ENCODE peak calls at places on chromosomes 3 and 15, in four cellular contexts. One of them, this sample, is unnamed.

GRCh38 chr3:128551872-128552271 is 58.9 kb upstream of the GATA2 start:
- DNase-seq in pancreas: no peak
- DNase-seq in MM.1S: no peak
- DNase-seq in GM06990: no peak
- DNase-seq in this sample: no peak

GRCh38 chr15:93968773-93969172 is 262.6 kb upstream of the MCTP2 start:
- DNase-seq in MM.1S: no peak
- DNase-seq in GM06990: no peak
- DNase-seq in pancreas: no peak
- DNase-seq in this sample: no peak

GRCh38 chr15:73851679-73852078 is 21.7 kb upstream of the TBC1D21 start:
- DNase-seq in MM.1S: peak
- DNase-seq in pancreas: no peak
- DNase-seq in GM06990: no peak
- DNase-seq in this sample: peak

GRCh38 chr3:176919836-176920760 is 277.2 kb downstream of the TBL1XR1 start:
- DNase-seq in MM.1S: no peak
- DNase-seq in pancreas: peak
- DNase-seq in GM06990: no peak
- DNase-seq in this sample: no peak

GRCh38 chr15:71571641-71572040 is 238.7 kb upstream of the NR2E3 start:
- DNase-seq in MM.1S: no peak
- DNase-seq in pancreas: no peak
- DNase-seq in GM06990: no peak
- DNase-seq in this sample: no peak

GRCh38 chr3:66224220-66224619 is 3.4 kb downstream of the SLC25A26 start:
- DNase-seq in MM.1S: no peak
- DNase-seq in GM06990: no peak
- DNase-seq in pancreas: no peak
- DNase-seq in this sample: no peak

GRCh38 chr3:126692858-126693257 is 11.2 kb upstream of the CHCHD6 start:
- DNase-seq in GM06990: no peak
- DNase-seq in MM.1S: no peak
- DNase-seq in pancreas: no peak
- DNase-seq in this sample: no peak

GRCh38 chr3:10292505-10293419 is at the start of gene GHRL:
- DNase-seq in pancreas: peak
- DNase-seq in MM.1S: no peak
- DNase-seq in GM06990: peak
- DNase-seq in this sample: peak

GRCh38 chr15:101172421-101173097 is 79.3 kb downstream of the CHSY1 start:
- DNase-seq in GM06990: no peak
- DNase-seq in pancreas: no peak
- DNase-seq in MM.1S: no peak
- DNase-seq in this sample: no peak

GRCh38 chr15:101675015-101675414 is 22.8 kb upstream of the TM2D3 start:
- DNase-seq in GM06990: no peak
- DNase-seq in pancreas: no peak
- DNase-seq in MM.1S: no peak
- DNase-seq in this sample: no peak

GRCh38 chr3:16290007-16290826 is 25.2 kb downstream of the OXNAD1 start:
- DNase-seq in pancreas: peak
- DNase-seq in GM06990: no peak
- DNase-seq in MM.1S: peak
- DNase-seq in this sample: peak

GRCh38 chr3:30161370-30161769 is 445.0 kb upstream of the TGFBR2 start:
- DNase-seq in GM06990: no peak
- DNase-seq in pancreas: no peak
- DNase-seq in MM.1S: no peak
- DNase-seq in this sample: no peak

GRCh38 chr3:114709102-114709501 is 415.3 kb downstream of the TIGIT start:
- DNase-seq in GM06990: no peak
- DNase-seq in MM.1S: no peak
- DNase-seq in pancreas: no peak
- DNase-seq in this sample: peak

GRCh38 chr15:51244366-51244977 is 93.9 kb downstream of the CYP19A1 start:
- DNase-seq in pancreas: no peak
- DNase-seq in MM.1S: peak
- DNase-seq in GM06990: peak
- DNase-seq in this sample: peak

GRCh38 chr15:50137330-50137761 is 18.3 kb upstream of the ATP8B4 start:
- DNase-seq in pancreas: no peak
- DNase-seq in GM06990: no peak
- DNase-seq in MM.1S: no peak
- DNase-seq in this sample: no peak

GRCh38 chr15:94174399-94174802 is 57.0 kb upstream of the MCTP2 start:
- DNase-seq in MM.1S: no peak
- DNase-seq in pancreas: no peak
- DNase-seq in GM06990: peak
- DNase-seq in this sample: peak

GRCh38 chr15:46111730-46112129 is 476.9 kb downstream of the SQOR start:
- DNase-seq in pancreas: no peak
- DNase-seq in GM06990: no peak
- DNase-seq in MM.1S: no peak
- DNase-seq in this sample: no peak

GRCh38 chr15:49187537-49188245 is 17.6 kb downstream of the GALK2 start:
- DNase-seq in GM06990: no peak
- DNase-seq in MM.1S: no peak
- DNase-seq in pancreas: peak
- DNase-seq in this sample: no peak

GRCh38 chr15:36323607-36324006 is 255.8 kb upstream of the CDIN1 start:
- DNase-seq in MM.1S: no peak
- DNase-seq in GM06990: no peak
- DNase-seq in pancreas: no peak
- DNase-seq in this sample: no peak

DNA sequence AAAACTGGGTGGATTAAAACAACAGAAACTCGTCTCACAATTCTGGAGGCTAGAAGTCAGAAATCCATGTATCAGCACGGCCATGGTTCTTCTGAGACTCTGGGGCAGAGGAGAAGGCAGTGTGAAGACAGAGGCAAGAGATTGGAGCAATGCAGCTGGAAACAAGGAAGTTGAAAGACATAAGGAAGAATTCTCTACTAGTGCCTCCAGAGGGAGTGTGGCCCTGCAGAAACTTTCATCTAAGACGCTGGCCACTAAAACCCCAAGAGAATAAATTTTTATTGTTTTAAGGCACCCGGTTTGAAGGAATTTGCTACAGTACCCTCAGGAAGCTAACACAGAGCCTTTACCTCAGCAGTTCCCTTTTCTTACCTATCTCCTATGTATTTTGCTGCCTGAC is 1012.2 kb upstream of the CADM2 start:
- DNase-seq in pancreas: no peak
- DNase-seq in MM.1S: no peak
- DNase-seq in GM06990: no peak
- DNase-seq in this sample: no peak
- TF ChIP-seq CTCF in pancreas: no peak
- TF ChIP-seq CTCF in MM.1S: no peak
- TF ChIP-seq CTCF in GM06990: no peak
- TF ChIP-seq CTCF in this sample: no peak

DNA sequence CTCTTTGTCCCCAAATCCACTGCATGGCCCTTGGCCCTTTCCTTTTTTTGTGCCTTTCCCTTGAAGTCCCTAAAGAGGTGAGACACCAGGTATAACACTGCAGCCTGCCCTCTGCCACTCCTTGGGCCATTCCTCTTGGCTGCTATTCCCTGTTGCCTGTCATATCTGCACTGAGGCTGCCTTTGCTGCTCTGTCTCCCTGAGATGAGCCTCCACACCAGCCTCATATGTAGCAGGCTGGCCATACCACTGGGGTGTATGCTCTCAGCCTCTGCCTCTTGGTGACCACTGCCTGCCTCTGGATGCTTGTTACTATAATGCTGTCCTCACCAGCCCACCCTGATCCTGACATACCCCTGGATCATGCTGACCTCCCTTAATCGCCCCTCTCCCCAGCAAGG is 252.0 kb downstream of the CLSTN2 start:
- DNase-seq in GM06990: no peak
- DNase-seq in MM.1S: no peak
- DNase-seq in pancreas: no peak
- DNase-seq in this sample: no peak
- TF ChIP-seq CTCF in GM06990: no peak
- TF ChIP-seq CTCF in MM.1S: no peak
- TF ChIP-seq CTCF in pancreas: no peak
- TF ChIP-seq CTCF in this sample: no peak

GRCh38 chr15:57865294-57865693 is 158.8 kb downstream of the POLR2M start:
- DNase-seq in pancreas: no peak
- DNase-seq in GM06990: no peak
- DNase-seq in MM.1S: no peak
- DNase-seq in this sample: peak
- TF ChIP-seq CTCF in pancreas: no peak
- TF ChIP-seq CTCF in GM06990: peak
- TF ChIP-seq CTCF in MM.1S: peak
- TF ChIP-seq CTCF in this sample: peak

GRCh38 chr3:61057491-61057890 is 193.8 kb downstream of the FHIT start:
- DNase-seq in GM06990: no peak
- DNase-seq in pancreas: no peak
- DNase-seq in MM.1S: no peak
- DNase-seq in this sample: no peak

GRCh38 chr3:61053781-61054496 is 197.3 kb downstream of the FHIT start:
- DNase-seq in pancreas: peak
- DNase-seq in MM.1S: no peak
- DNase-seq in GM06990: no peak
- DNase-seq in this sample: no peak

DNA sequence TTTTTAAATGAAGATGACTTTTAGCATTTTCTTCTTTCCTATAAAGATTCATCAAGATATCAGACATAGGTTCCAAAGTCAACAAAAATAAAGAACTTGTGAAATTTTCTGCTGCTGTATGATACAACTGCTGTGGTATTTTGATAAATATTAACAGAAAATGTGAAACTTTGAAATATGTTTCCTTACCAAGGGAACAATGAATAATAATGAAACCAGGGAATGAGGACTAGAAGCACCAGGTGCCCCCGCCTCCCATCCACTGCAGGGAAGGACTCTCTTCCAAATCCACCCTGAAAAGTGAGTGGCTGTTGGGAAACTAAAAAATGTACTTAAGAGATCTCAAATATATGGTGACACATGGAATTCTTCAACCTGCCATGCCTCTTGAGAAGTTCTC is 198.4 kb downstream of the FHIT start:
- DNase-seq in GM06990: no peak
- DNase-seq in pancreas: no peak
- DNase-seq in MM.1S: no peak
- DNase-seq in this sample: no peak
- TF ChIP-seq CTCF in GM06990: no peak
- TF ChIP-seq CTCF in pancreas: no peak
- TF ChIP-seq CTCF in MM.1S: no peak
- TF ChIP-seq CTCF in this sample: no peak

GRCh38 chr15:52262364-52262763 is 33.2 kb downstream of the MYO5C start:
- DNase-seq in pancreas: no peak
- DNase-seq in MM.1S: no peak
- DNase-seq in GM06990: peak
- DNase-seq in this sample: no peak

GRCh38 chr15:52259503-52259902 is 36.1 kb downstream of the MYO5C start:
- DNase-seq in pancreas: no peak
- DNase-seq in MM.1S: no peak
- DNase-seq in GM06990: no peak
- DNase-seq in this sample: no peak

GRCh38 chr15:52263563-52263962 is 32.0 kb downstream of the MYO5C start:
- DNase-seq in GM06990: no peak
- DNase-seq in pancreas: no peak
- DNase-seq in MM.1S: no peak
- DNase-seq in this sample: no peak

GRCh38 chr15:52261026-52261425 is 34.6 kb downstream of the MYO5C start:
- DNase-seq in MM.1S: no peak
- DNase-seq in GM06990: no peak
- DNase-seq in pancreas: no peak
- DNase-seq in this sample: no peak

DNA sequence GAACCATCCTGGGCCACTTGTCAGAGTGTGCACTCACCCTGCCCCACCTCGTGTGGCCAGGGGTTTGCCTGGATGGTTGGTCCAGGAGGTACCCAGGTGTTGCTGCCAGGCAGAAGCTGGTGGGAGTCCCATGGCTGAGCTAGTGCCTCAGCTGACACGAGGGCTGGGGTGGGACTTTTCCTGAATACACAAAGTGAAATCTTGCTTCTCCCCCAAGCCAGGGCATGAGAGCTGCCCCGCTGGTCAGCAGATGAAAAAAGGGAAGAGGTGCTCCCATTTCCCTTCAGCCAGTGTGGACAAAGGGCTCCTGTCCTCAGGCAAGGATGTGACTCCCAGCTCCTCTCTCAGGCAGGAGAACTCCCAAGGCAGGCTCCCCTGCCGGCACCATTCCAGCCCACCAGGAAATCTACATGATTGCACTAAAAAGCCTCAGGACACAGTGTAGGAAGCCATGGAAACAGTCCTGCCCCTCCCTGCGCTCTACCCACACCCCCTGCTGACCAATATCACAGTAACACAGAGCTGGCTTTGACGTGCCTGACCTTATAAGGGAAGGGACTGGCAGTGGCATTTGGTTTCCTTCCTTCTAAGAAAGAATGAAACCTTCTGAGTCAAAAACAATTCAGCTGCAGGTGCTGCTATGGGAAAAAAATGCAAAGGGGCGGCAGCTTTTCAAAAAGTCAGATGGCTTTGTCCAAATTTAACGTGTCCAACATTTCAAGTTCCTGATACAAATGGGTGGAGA is 33.9 kb downstream of the MYO5C start:
- DNase-seq in GM06990: peak
- DNase-seq in pancreas: peak
- DNase-seq in MM.1S: peak
- DNase-seq in this sample: peak
- TF ChIP-seq CTCF in GM06990: no peak
- TF ChIP-seq CTCF in pancreas: no peak
- TF ChIP-seq CTCF in MM.1S: peak
- TF ChIP-seq CTCF in this sample: no peak

GRCh38 chr15:81813215-81813614 is 232.6 kb downstream of the MEX3B start:
- DNase-seq in pancreas: no peak
- DNase-seq in GM06990: no peak
- DNase-seq in MM.1S: peak
- DNase-seq in this sample: no peak
- TF ChIP-seq CTCF in pancreas: no peak
- TF ChIP-seq CTCF in GM06990: peak
- TF ChIP-seq CTCF in MM.1S: peak
- TF ChIP-seq CTCF in this sample: no peak

DNA sequence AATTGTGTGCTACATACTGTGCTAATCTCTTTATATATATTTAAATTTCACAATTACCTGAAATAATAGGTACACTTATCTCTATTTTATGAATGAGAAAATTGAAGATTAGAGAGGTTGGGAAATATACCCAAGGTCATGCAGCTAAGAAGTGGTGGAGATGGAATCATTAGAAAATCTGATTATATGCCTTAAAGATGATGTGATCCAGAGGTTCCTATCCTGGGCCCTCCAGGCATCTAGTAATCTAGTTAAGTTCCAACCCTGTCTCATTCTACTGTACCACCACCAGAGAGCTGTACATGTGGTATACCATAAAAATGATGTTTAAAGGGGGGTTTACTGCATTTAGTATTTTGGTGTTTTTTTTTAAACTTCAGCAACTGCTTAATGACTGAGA is 40.7 kb downstream of the SYN2 start:
- DNase-seq in GM06990: no peak
- DNase-seq in MM.1S: no peak
- DNase-seq in pancreas: no peak
- DNase-seq in this sample: no peak
- TF ChIP-seq CTCF in GM06990: no peak
- TF ChIP-seq CTCF in MM.1S: no peak
- TF ChIP-seq CTCF in pancreas: no peak
- TF ChIP-seq CTCF in this sample: no peak

This sample was measured in GM13976.